ENCODE peak calls at places on chromosomes 3 and 15, in six cellular contexts. One of them, this sample, is unnamed.

GRCh38 chr15:39429898-39430357 is 151.0 kb upstream of the THBS1 start:
- DNase-seq in dorsolateral prefrontal cortex: no peak
- DNase-seq in CD8-positive, alpha-beta T cell: no peak
- DNase-seq in progenitor cell of endocrine pancreas: no peak
- DNase-seq in prostate gland: no peak
- DNase-seq in SW 1271: no peak
- DNase-seq in this sample: no peak

GRCh38 chr3:157469571-157470294 is 33.1 kb downstream of the PTX3 start:
- DNase-seq in prostate gland: peak
- DNase-seq in progenitor cell of endocrine pancreas: no peak
- DNase-seq in SW 1271: no peak
- DNase-seq in dorsolateral prefrontal cortex: no peak
- DNase-seq in CD8-positive, alpha-beta T cell: no peak
- DNase-seq in this sample: no peak

GRCh38 chr15:78638658-78639314 is 2.2 kb downstream of the CHRNB4 start:
- DNase-seq in progenitor cell of endocrine pancreas: peak
- DNase-seq in prostate gland: peak
- DNase-seq in dorsolateral prefrontal cortex: no peak
- DNase-seq in CD8-positive, alpha-beta T cell: no peak
- DNase-seq in SW 1271: peak
- DNase-seq in this sample: no peak

GRCh38 chr3:73580343-73580742 is 44.4 kb downstream of the PDZRN3 start:
- DNase-seq in prostate gland: peak
- DNase-seq in SW 1271: no peak
- DNase-seq in CD8-positive, alpha-beta T cell: no peak
- DNase-seq in progenitor cell of endocrine pancreas: no peak
- DNase-seq in dorsolateral prefrontal cortex: no peak
- DNase-seq in this sample: no peak

GRCh38 chr3:50388021-50388719 is 28.8 kb upstream of the TMEM115 start:
- DNase-seq in progenitor cell of endocrine pancreas: no peak
- DNase-seq in dorsolateral prefrontal cortex: no peak
- DNase-seq in SW 1271: no peak
- DNase-seq in CD8-positive, alpha-beta T cell: no peak
- DNase-seq in prostate gland: no peak
- DNase-seq in this sample: no peak

GRCh38 chr3:36201546-36201945 is 178.8 kb upstream of the STAC start:
- DNase-seq in progenitor cell of endocrine pancreas: no peak
- DNase-seq in CD8-positive, alpha-beta T cell: no peak
- DNase-seq in SW 1271: no peak
- DNase-seq in dorsolateral prefrontal cortex: no peak
- DNase-seq in prostate gland: no peak
- DNase-seq in this sample: no peak

GRCh38 chr3:125431912-125432587 is 56.9 kb upstream of the ZNF148 start:
- DNase-seq in prostate gland: no peak
- DNase-seq in progenitor cell of endocrine pancreas: no peak
- DNase-seq in SW 1271: no peak
- DNase-seq in dorsolateral prefrontal cortex: no peak
- DNase-seq in CD8-positive, alpha-beta T cell: no peak
- DNase-seq in this sample: no peak

GRCh38 chr3:179852117-179852886 is 184.4 kb downstream of the PEX5L start:
- DNase-seq in SW 1271: no peak
- DNase-seq in progenitor cell of endocrine pancreas: no peak
- DNase-seq in dorsolateral prefrontal cortex: no peak
- DNase-seq in prostate gland: no peak
- DNase-seq in CD8-positive, alpha-beta T cell: no peak
- DNase-seq in this sample: no peak

GRCh38 chr3:58414538-58415197 is 19.0 kb downstream of the PDHB start:
- DNase-seq in CD8-positive, alpha-beta T cell: no peak
- DNase-seq in SW 1271: peak
- DNase-seq in prostate gland: peak
- DNase-seq in progenitor cell of endocrine pancreas: peak
- DNase-seq in dorsolateral prefrontal cortex: no peak
- DNase-seq in this sample: no peak

GRCh38 chr15:41546846-41547786 is 3.1 kb upstream of the RPAP1 start:
- DNase-seq in SW 1271: no peak
- DNase-seq in progenitor cell of endocrine pancreas: no peak
- DNase-seq in CD8-positive, alpha-beta T cell: no peak
- DNase-seq in dorsolateral prefrontal cortex: no peak
- DNase-seq in prostate gland: no peak
- DNase-seq in this sample: no peak

GRCh38 chr3:101926594-101927105 is 77.3 kb downstream of the NFKBIZ start:
- DNase-seq in CD8-positive, alpha-beta T cell: no peak
- DNase-seq in SW 1271: no peak
- DNase-seq in dorsolateral prefrontal cortex: no peak
- DNase-seq in progenitor cell of endocrine pancreas: no peak
- DNase-seq in prostate gland: peak
- DNase-seq in this sample: no peak

GRCh38 chr3:157913751-157914150 is 192.5 kb downstream of the SHOX2 start:
- DNase-seq in SW 1271: no peak
- DNase-seq in prostate gland: no peak
- DNase-seq in progenitor cell of endocrine pancreas: no peak
- DNase-seq in dorsolateral prefrontal cortex: no peak
- DNase-seq in CD8-positive, alpha-beta T cell: no peak
- DNase-seq in this sample: no peak

GRCh38 chr3:63914312-63914711 is 2.1 kb upstream of the SCAANT1 start:
- DNase-seq in SW 1271: no peak
- DNase-seq in prostate gland: peak
- DNase-seq in dorsolateral prefrontal cortex: no peak
- DNase-seq in progenitor cell of endocrine pancreas: no peak
- DNase-seq in CD8-positive, alpha-beta T cell: no peak
- DNase-seq in this sample: no peak

GRCh38 chr3:141384157-141384556 is 15.9 kb downstream of the ZBTB38 start:
- DNase-seq in CD8-positive, alpha-beta T cell: no peak
- DNase-seq in SW 1271: no peak
- DNase-seq in prostate gland: no peak
- DNase-seq in progenitor cell of endocrine pancreas: no peak
- DNase-seq in dorsolateral prefrontal cortex: no peak
- DNase-seq in this sample: no peak

GRCh38 chr3:139559541-139559940 is 20.0 kb upstream of the RBP1 start:
- DNase-seq in prostate gland: no peak
- DNase-seq in dorsolateral prefrontal cortex: no peak
- DNase-seq in SW 1271: no peak
- DNase-seq in progenitor cell of endocrine pancreas: no peak
- DNase-seq in CD8-positive, alpha-beta T cell: no peak
- DNase-seq in this sample: no peak